ENCODE peak calls at places on chromosomes 12 and 14, in seven cellular contexts. S is dorsolateral prefrontal cortex, M is heart left ventricle, P is Peyer's patch, Z is thoracic aorta, C is fibroblast of lung, W is A549. U is an unnamed sample.

GRCh38 chr14:104794641-104795467 is 694 bp downstream of the AKT1 start:
- DNase-seq in S (no peak), M (peak; percentile 45), P (peak; percentile 65), Z (no peak), C (peak; percentile 33), W (no peak), U (no peak)

GRCh38 chr12:26162905-26163304 is 32.5 kb upstream of the SSPN start:
- DNase-seq in S (no peak), M (no peak), P (peak; percentile 56), Z (no peak), C (no peak), W (no peak), U (no peak)

GRCh38 chr12:71415336-71416231 is 24.0 kb upstream of the LGR5 start:
- DNase-seq in S (no peak), M (no peak), P (peak; percentile 59), Z (no peak), C (peak; percentile 63), W (peak; percentile 52), U (no peak)

GRCh38 chr12:59698599-59698998 is 102.8 kb downstream of the SLC16A7 start:
- DNase-seq in S (no peak), M (no peak), P (no peak), Z (no peak), C (peak; percentile 94), W (no peak), U (no peak)

GRCh38 chr12:86719381-86719780 is 463.2 kb upstream of the MGAT4C start:
- DNase-seq in S (no peak), M (no peak), P (no peak), Z (no peak), C (peak; percentile 10), W (no peak), U (no peak)

GRCh38 chr14:20295067-20295466 is 10.7 kb downstream of the TTC5 start:
- DNase-seq in S (no peak), M (no peak), P (no peak), Z (no peak), C (no peak), W (no peak), U (no peak)

GRCh38 chr14:51517116-51517515 is 134.6 kb upstream of the FRMD6 start:
- DNase-seq in S (no peak), M (peak; percentile 35), P (no peak), Z (no peak), C (peak; percentile 32), W (no peak), U (no peak)

GRCh38 chr12:126676426-126676825 is 1590.5 kb upstream of the TMEM132C start:
- DNase-seq in S (no peak), M (no peak), P (no peak), Z (no peak), C (no peak), W (no peak), U (no peak)

GRCh38 chr14:37411079-37411735 is 183.8 kb downstream of the FOXA1 start:
- DNase-seq in S (no peak), M (no peak), P (no peak), Z (no peak), C (peak; percentile 28), W (no peak), U (no peak)

GRCh38 chr14:101233016-101233355 is 328.3 kb upstream of the DIO3 start:
- DNase-seq in S (no peak), M (peak; percentile 12), P (peak; percentile 30), Z (no peak), C (no peak), W (no peak), U (no peak)

GRCh38 chr12:80632835-80633234 is 74.6 kb upstream of the MYF6 start:
- DNase-seq in S (no peak), M (no peak), P (no peak), Z (no peak), C (no peak), W (no peak), U (no peak)

GRCh38 chr12:5904441-5904840 is 40.6 kb downstream of the ANO2 start:
- DNase-seq in S (no peak), M (no peak), P (no peak), Z (no peak), C (no peak), W (no peak), U (no peak)

GRCh38 chr12:70619471-70620152 is 17.6 kb downstream of the PTPRB start:
- DNase-seq in S (no peak), M (no peak), P (no peak), Z (no peak), C (peak; percentile 10), W (no peak), U (no peak)

GRCh38 chr12:104651812-104652211 is 195.1 kb downstream of the CHST11 start:
- DNase-seq in S (no peak), M (no peak), P (no peak), Z (no peak), C (no peak), W (no peak), U (no peak)

GRCh38 chr14:104978774-104979691 is 859 bp upstream of the AHNAK2 start:
- DNase-seq in S (no peak), M (peak; percentile 16), P (no peak), Z (no peak), C (no peak), W (no peak), U (no peak)

GRCh38 chr12:73180734-73181133 is 908.6 kb downstream of the TRHDE start:
- DNase-seq in S (no peak), M (no peak), P (no peak), Z (no peak), C (no peak), W (no peak), U (no peak)

GRCh38 chr12:65823481-65824313 is 586 bp upstream of the HMGA2 start:
- DNase-seq in S (no peak), M (peak; percentile 19), P (peak; percentile 68), Z (no peak), C (peak; percentile 63), W (peak; percentile 53), U (peak; percentile 66)

GRCh38 chr12:13275366-13275765 is 78.8 kb downstream of the EMP1 start:
- DNase-seq in S (no peak), M (no peak), P (no peak), Z (no peak), C (no peak), W (no peak), U (no peak)

GRCh38 chr14:92709340-92710000 is 39.0 kb downstream of the LGMN start:
- DNase-seq in S (no peak), M (no peak), P (no peak), Z (no peak), C (no peak), W (no peak), U (no peak)

GRCh38 chr14:98580131-98580678 is 691.8 kb downstream of the BCL11B start:
- DNase-seq in S (no peak), M (no peak), P (no peak), Z (no peak), C (no peak), W (no peak), U (no peak)

GRCh38 chr12:67355428-67356385 is 86.5 kb downstream of the CAND1 start:
- DNase-seq in S (no peak), M (no peak), P (no peak), Z (no peak), C (peak; percentile 76), W (no peak), U (no peak)

DNA sequence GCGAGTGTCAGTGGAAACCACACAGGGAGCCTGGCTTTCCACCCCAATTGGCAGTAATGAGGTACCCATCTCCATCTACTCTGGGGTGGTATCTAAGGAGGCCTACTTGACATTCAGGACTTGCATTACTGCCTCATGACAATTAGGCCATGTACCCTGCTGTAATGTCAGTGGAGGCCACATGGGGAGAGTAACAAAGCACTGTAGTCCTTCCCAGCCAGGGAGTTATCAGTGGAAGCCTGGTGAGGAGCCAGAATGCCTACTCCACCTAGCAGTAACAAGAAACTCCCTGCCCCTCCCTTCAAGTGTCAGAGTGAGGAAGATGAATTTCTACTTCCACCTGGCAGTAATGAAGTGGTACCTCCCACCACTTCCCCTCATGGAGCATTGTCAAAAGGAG is 12.5 kb downstream of the TIMM9 start:
- DNase-seq in S (no peak), M (no peak), P (no peak), Z (no peak), C (no peak), W (no peak), U (no peak)
- TF ChIP-seq CTCF in S (no peak), M (no peak), P (no peak), Z (no peak), C (no peak), W (no peak), U (no peak)

GRCh38 chr14:32846821-32847220 is 91.9 kb upstream of the NPAS3 start:
- DNase-seq in S (no peak), M (no peak), P (no peak), Z (no peak), C (no peak), W (no peak), U (no peak)

GRCh38 chr14:32847867-32848266 is 90.8 kb upstream of the NPAS3 start:
- DNase-seq in S (no peak), M (no peak), P (no peak), Z (no peak), C (no peak), W (no peak), U (no peak)
- H3K27ac ChIP-seq in S (no peak overlapping the region), M (no peak overlapping the region), P (no peak overlapping the region), Z (no peak overlapping the region), C (no peak overlapping the region), W (no peak overlapping the region), U (no peak overlapping the region)

GRCh38 chr12:54010053-54010971 is 1.5 kb downstream of the HOXC8 start:
- DNase-seq in S (no peak), M (no peak), P (no peak), Z (no peak), C (no peak), W (no peak), U (no peak)
- TF ChIP-seq CTCF in S (no peak), M (no peak), P (no peak), Z (no peak), C (no peak), W (no peak), U (no peak)

DNA sequence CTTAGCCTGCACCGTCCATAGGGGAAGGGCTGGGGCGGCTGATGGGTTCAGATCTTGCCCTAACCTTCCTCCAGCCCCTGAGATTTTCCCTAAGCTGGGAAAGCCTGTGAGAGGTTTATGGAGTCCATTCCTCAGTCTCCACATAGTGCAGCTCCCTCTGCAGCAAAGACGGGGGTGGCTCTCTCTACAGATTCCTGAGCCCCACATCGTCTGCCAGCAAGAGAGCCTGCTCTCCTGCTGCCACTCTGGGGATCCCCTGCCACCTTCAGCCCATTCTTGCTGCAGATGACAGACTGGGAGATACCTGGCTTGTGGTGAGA is 3.1 kb downstream of the SMIM41 start:
- DNase-seq in S (no peak), M (no peak), P (no peak), Z (no peak), C (no peak), W (no peak), U (no peak)
- H3K27ac ChIP-seq in S (no peak overlapping the region), M (peak overlapping the region; percentile 37), P (peak overlapping the region; percentile 53), Z (no peak overlapping the region), C (peak overlapping the region; percentile 62), W (no peak overlapping the region), U (peak overlapping the region; percentile 43)

GRCh38 chr14:94548131-94548998 is 12.9 kb upstream of the SERPINA4 start:
- DNase-seq in S (no peak), M (no peak), P (no peak), Z (no peak), C (no peak), W (no peak), U (no peak)
- TF ChIP-seq CTCF in S (no peak), M (no peak), P (no peak), Z (no peak), C (no peak), W (no peak), U (no peak)

U was measured in right lobe of liver.